ENCODE peak calls at places on chromosomes 3 and 15, in eight cellular contexts. One of them, this sample, is unnamed.

GRCh38 chr3:160755776-160756304 is at the start of gene PPM1L:
- DNase-seq in H9: no peak
- DNase-seq in PC-3: peak
- DNase-seq in fibroblast of lung: peak
- DNase-seq in HepG2: no peak
- DNase-seq in endothelial cell of umbilical vein: peak
- DNase-seq in OCI-LY7: peak
- DNase-seq in K562: peak
- DNase-seq in this sample: peak

GRCh38 chr3:8963137-8963853 is at the start of gene RAD18:
- DNase-seq in H9: peak
- DNase-seq in PC-3: peak
- DNase-seq in fibroblast of lung: peak
- DNase-seq in HepG2: peak
- DNase-seq in endothelial cell of umbilical vein: peak
- DNase-seq in OCI-LY7: peak
- DNase-seq in K562: peak
- DNase-seq in this sample: peak

GRCh38 chr3:98343647-98344507 is 9.8 kb upstream of the OR5K4 start:
- DNase-seq in H9: peak
- DNase-seq in PC-3: peak
- DNase-seq in fibroblast of lung: peak
- DNase-seq in HepG2: peak
- DNase-seq in endothelial cell of umbilical vein: peak
- DNase-seq in OCI-LY7: peak
- DNase-seq in K562: peak
- DNase-seq in this sample: peak

GRCh38 chr3:177491301-177492031 is 294.2 kb upstream of the TBL1XR1 start:
- DNase-seq in H9: no peak
- DNase-seq in PC-3: peak
- DNase-seq in fibroblast of lung: peak
- DNase-seq in HepG2: no peak
- DNase-seq in endothelial cell of umbilical vein: peak
- DNase-seq in OCI-LY7: no peak
- DNase-seq in K562: no peak
- DNase-seq in this sample: peak

GRCh38 chr3:63429905-63430304 is 151.8 kb downstream of the SYNPR start:
- DNase-seq in H9: no peak
- DNase-seq in PC-3: no peak
- DNase-seq in fibroblast of lung: peak
- DNase-seq in HepG2: no peak
- DNase-seq in endothelial cell of umbilical vein: no peak
- DNase-seq in OCI-LY7: no peak
- DNase-seq in K562: no peak
- DNase-seq in this sample: no peak

GRCh38 chr3:182294256-182294655 is 499.0 kb upstream of the ATP11B start:
- DNase-seq in H9: no peak
- DNase-seq in PC-3: peak
- DNase-seq in fibroblast of lung: no peak
- DNase-seq in HepG2: no peak
- DNase-seq in endothelial cell of umbilical vein: no peak
- DNase-seq in OCI-LY7: no peak
- DNase-seq in K562: no peak
- DNase-seq in this sample: no peak

GRCh38 chr3:141280086-141280485 is 48.5 kb downstream of the PXYLP1 start:
- DNase-seq in H9: no peak
- DNase-seq in PC-3: no peak
- DNase-seq in fibroblast of lung: no peak
- DNase-seq in HepG2: no peak
- DNase-seq in endothelial cell of umbilical vein: no peak
- DNase-seq in OCI-LY7: no peak
- DNase-seq in K562: no peak
- DNase-seq in this sample: peak

GRCh38 chr3:65573548-65574116 is 465.1 kb downstream of the MAGI1 start:
- DNase-seq in H9: no peak
- DNase-seq in PC-3: no peak
- DNase-seq in fibroblast of lung: no peak
- DNase-seq in HepG2: no peak
- DNase-seq in endothelial cell of umbilical vein: no peak
- DNase-seq in OCI-LY7: no peak
- DNase-seq in K562: no peak
- DNase-seq in this sample: no peak

GRCh38 chr3:141426404-141427034 is 58.2 kb downstream of the ZBTB38 start:
- DNase-seq in H9: no peak
- DNase-seq in PC-3: no peak
- DNase-seq in fibroblast of lung: peak
- DNase-seq in HepG2: no peak
- DNase-seq in endothelial cell of umbilical vein: peak
- DNase-seq in OCI-LY7: no peak
- DNase-seq in K562: peak
- DNase-seq in this sample: peak

GRCh38 chr15:66789029-66790025 is 87.3 kb downstream of the SMAD6 start:
- DNase-seq in H9: peak
- DNase-seq in PC-3: peak
- DNase-seq in fibroblast of lung: peak
- DNase-seq in HepG2: peak
- DNase-seq in endothelial cell of umbilical vein: peak
- DNase-seq in OCI-LY7: peak
- DNase-seq in K562: peak
- DNase-seq in this sample: peak

GRCh38 chr3:84965141-84965540 is 6.4 kb downstream of the CADM2 start:
- DNase-seq in H9: peak
- DNase-seq in PC-3: peak
- DNase-seq in fibroblast of lung: no peak
- DNase-seq in HepG2: peak
- DNase-seq in endothelial cell of umbilical vein: no peak
- DNase-seq in OCI-LY7: no peak
- DNase-seq in K562: no peak
- DNase-seq in this sample: no peak

GRCh38 chr15:90099868-90100854 is 2.1 kb downstream of the IDH2 start:
- DNase-seq in H9: no peak
- DNase-seq in PC-3: no peak
- DNase-seq in fibroblast of lung: no peak
- DNase-seq in HepG2: peak
- DNase-seq in endothelial cell of umbilical vein: no peak
- DNase-seq in OCI-LY7: peak
- DNase-seq in K562: no peak
- DNase-seq in this sample: peak

GRCh38 chr3:27666708-27667107 is 55.4 kb downstream of the EOMES start:
- DNase-seq in H9: peak
- DNase-seq in PC-3: no peak
- DNase-seq in fibroblast of lung: peak
- DNase-seq in HepG2: no peak
- DNase-seq in endothelial cell of umbilical vein: no peak
- DNase-seq in OCI-LY7: peak
- DNase-seq in K562: peak
- DNase-seq in this sample: peak

GRCh38 chr3:30596161-30596560 is 10.2 kb upstream of the TGFBR2 start:
- DNase-seq in H9: no peak
- DNase-seq in PC-3: peak
- DNase-seq in fibroblast of lung: no peak
- DNase-seq in HepG2: no peak
- DNase-seq in endothelial cell of umbilical vein: no peak
- DNase-seq in OCI-LY7: no peak
- DNase-seq in K562: no peak
- DNase-seq in this sample: peak

GRCh38 chr3:9185046-9185445 is 64.4 kb downstream of the SRGAP3 start:
- DNase-seq in H9: no peak
- DNase-seq in PC-3: no peak
- DNase-seq in fibroblast of lung: no peak
- DNase-seq in HepG2: no peak
- DNase-seq in endothelial cell of umbilical vein: no peak
- DNase-seq in OCI-LY7: no peak
- DNase-seq in K562: no peak
- DNase-seq in this sample: no peak

GRCh38 chr15:87477759-87478687 is 778.5 kb downstream of the NTRK3 start:
- DNase-seq in H9: peak
- DNase-seq in PC-3: peak
- DNase-seq in fibroblast of lung: peak
- DNase-seq in HepG2: no peak
- DNase-seq in endothelial cell of umbilical vein: no peak
- DNase-seq in OCI-LY7: no peak
- DNase-seq in K562: peak
- DNase-seq in this sample: peak

GRCh38 chr15:83559310-83559966 is 94.5 kb upstream of the ADAMTSL3 start:
- DNase-seq in H9: peak
- DNase-seq in PC-3: peak
- DNase-seq in fibroblast of lung: peak
- DNase-seq in HepG2: peak
- DNase-seq in endothelial cell of umbilical vein: peak
- DNase-seq in OCI-LY7: peak
- DNase-seq in K562: peak
- DNase-seq in this sample: peak

DNA sequence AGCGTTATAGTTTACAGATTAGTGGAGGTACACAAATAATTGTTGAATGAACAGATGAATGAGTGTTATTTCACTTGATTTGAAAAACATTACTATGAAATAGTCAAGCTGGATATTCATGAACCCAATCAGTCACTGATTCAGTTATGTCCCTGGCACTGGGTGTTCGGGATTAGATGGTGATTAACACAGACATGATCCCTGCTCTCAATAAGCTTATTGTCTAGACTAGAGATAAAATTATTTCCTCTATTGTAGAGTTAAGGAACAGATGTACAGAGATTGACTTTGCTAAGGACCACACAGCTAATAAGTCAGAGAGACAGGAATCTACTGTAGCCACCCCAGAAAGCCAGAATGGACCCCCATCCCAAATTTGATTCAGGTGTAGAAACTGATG is 963 bp downstream of the GRAMD1C start:
- DNase-seq in H9: no peak
- DNase-seq in PC-3: no peak
- DNase-seq in fibroblast of lung: no peak
- DNase-seq in HepG2: no peak
- DNase-seq in endothelial cell of umbilical vein: no peak
- DNase-seq in OCI-LY7: no peak
- DNase-seq in K562: no peak
- DNase-seq in this sample: peak
- H2AFZ ChIP-seq in H9: no peak
- H2AFZ ChIP-seq in PC-3: peak
- H2AFZ ChIP-seq in fibroblast of lung: peak
- H2AFZ ChIP-seq in HepG2: no peak
- H2AFZ ChIP-seq in endothelial cell of umbilical vein: peak
- H2AFZ ChIP-seq in OCI-LY7: peak
- H2AFZ ChIP-seq in K562: no peak
- H2AFZ ChIP-seq in this sample: peak

GRCh38 chr15:70266412-70267089 is 168.8 kb upstream of the TLE3 start:
- DNase-seq in H9: no peak
- DNase-seq in PC-3: no peak
- DNase-seq in fibroblast of lung: peak
- DNase-seq in HepG2: no peak
- DNase-seq in endothelial cell of umbilical vein: no peak
- DNase-seq in OCI-LY7: no peak
- DNase-seq in K562: peak
- DNase-seq in this sample: no peak

GRCh38 chr15:70265986-70266385 is 168.3 kb upstream of the TLE3 start:
- DNase-seq in H9: no peak
- DNase-seq in PC-3: no peak
- DNase-seq in fibroblast of lung: no peak
- DNase-seq in HepG2: no peak
- DNase-seq in endothelial cell of umbilical vein: no peak
- DNase-seq in OCI-LY7: no peak
- DNase-seq in K562: no peak
- DNase-seq in this sample: no peak

GRCh38 chr15:70264738-70265465 is 167.2 kb upstream of the TLE3 start:
- DNase-seq in H9: no peak
- DNase-seq in PC-3: no peak
- DNase-seq in fibroblast of lung: no peak
- DNase-seq in HepG2: no peak
- DNase-seq in endothelial cell of umbilical vein: no peak
- DNase-seq in OCI-LY7: no peak
- DNase-seq in K562: no peak
- DNase-seq in this sample: no peak

GRCh38 chr15:70264014-70264492 is 166.3 kb upstream of the TLE3 start:
- DNase-seq in H9: no peak
- DNase-seq in PC-3: no peak
- DNase-seq in fibroblast of lung: no peak
- DNase-seq in HepG2: no peak
- DNase-seq in endothelial cell of umbilical vein: peak
- DNase-seq in OCI-LY7: no peak
- DNase-seq in K562: no peak
- DNase-seq in this sample: peak

DNA sequence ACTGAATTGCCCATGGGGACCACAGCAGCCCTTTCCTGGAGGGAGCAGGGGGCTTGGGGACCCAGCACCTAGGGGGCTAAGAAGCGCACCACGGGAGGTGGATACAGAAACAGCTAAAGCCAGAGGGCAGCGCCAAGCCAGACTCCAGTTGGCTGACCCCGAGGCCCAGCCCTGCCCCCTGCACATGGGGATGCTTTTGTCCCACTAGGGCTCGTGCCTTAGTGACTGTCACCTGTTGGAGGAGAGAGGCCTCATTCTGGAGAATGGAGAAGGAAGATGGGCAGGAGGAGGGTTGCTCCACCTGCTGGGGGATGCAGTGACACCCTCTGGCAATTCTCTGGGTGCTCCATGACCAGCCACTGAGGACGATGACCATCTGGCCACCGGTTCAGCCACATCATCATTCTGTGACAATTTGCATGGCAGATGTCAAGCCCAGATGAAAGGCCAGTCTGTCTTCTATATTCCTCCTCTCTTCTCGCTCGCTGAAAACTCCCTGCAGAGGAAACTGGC is 167.8 kb upstream of the TLE3 start:
- DNase-seq in H9: no peak
- DNase-seq in PC-3: no peak
- DNase-seq in fibroblast of lung: no peak
- DNase-seq in HepG2: no peak
- DNase-seq in endothelial cell of umbilical vein: no peak
- DNase-seq in OCI-LY7: peak
- DNase-seq in K562: peak
- DNase-seq in this sample: no peak
- H3K27ac ChIP-seq in H9: no peak
- H3K27ac ChIP-seq in PC-3: no peak
- H3K27ac ChIP-seq in fibroblast of lung: no peak
- H3K27ac ChIP-seq in HepG2: no peak
- H3K27ac ChIP-seq in endothelial cell of umbilical vein: no peak
- H3K27ac ChIP-seq in OCI-LY7: no peak
- H3K27ac ChIP-seq in K562: no peak
- H3K27ac ChIP-seq in this sample: no peak

DNA sequence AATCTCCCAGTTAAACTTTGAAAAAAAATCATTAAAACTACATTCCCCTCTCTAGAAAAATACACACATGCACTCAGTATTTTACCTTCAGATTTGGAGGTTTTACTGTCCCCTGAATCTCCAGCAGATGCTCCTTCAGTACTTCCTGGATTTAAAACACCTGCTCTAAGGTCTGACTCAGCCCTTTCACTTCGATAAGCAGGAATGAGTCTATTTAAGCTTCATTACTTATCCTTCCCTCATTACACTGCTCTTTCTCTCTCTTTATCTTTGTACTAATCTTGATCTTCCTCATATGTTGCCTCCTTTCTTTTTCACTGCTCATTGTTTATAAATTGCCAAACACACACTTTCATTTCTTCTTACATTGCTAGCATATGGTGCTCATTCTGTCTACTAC is 443.9 kb downstream of the DIPK2A start:
- DNase-seq in H9: no peak
- DNase-seq in PC-3: no peak
- DNase-seq in fibroblast of lung: no peak
- DNase-seq in HepG2: no peak
- DNase-seq in endothelial cell of umbilical vein: no peak
- DNase-seq in OCI-LY7: no peak
- DNase-seq in K562: no peak
- DNase-seq in this sample: no peak
- H2AFZ ChIP-seq in H9: no peak
- H2AFZ ChIP-seq in PC-3: no peak
- H2AFZ ChIP-seq in fibroblast of lung: no peak
- H2AFZ ChIP-seq in HepG2: no peak
- H2AFZ ChIP-seq in endothelial cell of umbilical vein: no peak
- H2AFZ ChIP-seq in OCI-LY7: no peak
- H2AFZ ChIP-seq in K562: no peak
- H2AFZ ChIP-seq in this sample: no peak

GRCh38 chr3:133944181-133944580 is 48.5 kb upstream of the RAB6B start:
- DNase-seq in H9: no peak
- DNase-seq in PC-3: peak
- DNase-seq in fibroblast of lung: peak
- DNase-seq in HepG2: no peak
- DNase-seq in endothelial cell of umbilical vein: peak
- DNase-seq in OCI-LY7: no peak
- DNase-seq in K562: no peak
- DNase-seq in this sample: peak
- H3K27ac ChIP-seq in H9: no peak
- H3K27ac ChIP-seq in PC-3: peak
- H3K27ac ChIP-seq in fibroblast of lung: peak
- H3K27ac ChIP-seq in HepG2: no peak
- H3K27ac ChIP-seq in endothelial cell of umbilical vein: peak
- H3K27ac ChIP-seq in OCI-LY7: no peak
- H3K27ac ChIP-seq in K562: no peak
- H3K27ac ChIP-seq in this sample: peak

This sample was measured in GM23248.